ENCODE peak calls at places on chromosomes 6 and 20, in four cellular contexts. S is HepG2, L is K562, I is WTC11. V is an unnamed sample.

GRCh38 chr6:2179950-2180349 is 65.5 kb downstream of the GMDS start:
- DNase-seq in S (no peak), L (no peak), I (no peak), V (no peak)

GRCh38 chr20:13231031-13231752 is 10.1 kb downstream of the ISM1 start:
- DNase-seq in S (no peak), L (no peak), I (no peak), V (no peak)

GRCh38 chr20:7967199-7967844 is 27.1 kb upstream of the HAO1 start:
- DNase-seq in S (no peak), L (no peak), I (no peak), V (no peak)

GRCh38 chr6:94683409-94683808 is 893.9 kb upstream of the MANEA start:
- DNase-seq in S (no peak), L (no peak), I (no peak), V (no peak)

GRCh38 chr20:20360464-20360863 is 7.4 kb upstream of the INSM1 start:
- DNase-seq in S (peak), L (peak), I (peak), V (peak)

GRCh38 chr6:121847806-121848522 is 412.5 kb downstream of the GJA1 start:
- DNase-seq in S (no peak), L (no peak), I (no peak), V (no peak)

GRCh38 chr20:57047281-57048026 is 219.0 kb downstream of the BMP7 start:
- DNase-seq in S (peak), L (no peak), I (no peak), V (peak)

GRCh38 chr20:57620274-57620990 is at the start of gene ZBP1:
- DNase-seq in S (no peak), L (no peak), I (no peak), V (no peak)

GRCh38 chr6:78947962-78948361 is 80.6 kb downstream of the IRAK1BP1 start:
- DNase-seq in S (no peak), L (no peak), I (no peak), V (no peak)

GRCh38 chr6:140441256-140441655 is 1066.8 kb upstream of the CITED2 start:
- DNase-seq in S (peak), L (no peak), I (peak), V (peak)

DNA sequence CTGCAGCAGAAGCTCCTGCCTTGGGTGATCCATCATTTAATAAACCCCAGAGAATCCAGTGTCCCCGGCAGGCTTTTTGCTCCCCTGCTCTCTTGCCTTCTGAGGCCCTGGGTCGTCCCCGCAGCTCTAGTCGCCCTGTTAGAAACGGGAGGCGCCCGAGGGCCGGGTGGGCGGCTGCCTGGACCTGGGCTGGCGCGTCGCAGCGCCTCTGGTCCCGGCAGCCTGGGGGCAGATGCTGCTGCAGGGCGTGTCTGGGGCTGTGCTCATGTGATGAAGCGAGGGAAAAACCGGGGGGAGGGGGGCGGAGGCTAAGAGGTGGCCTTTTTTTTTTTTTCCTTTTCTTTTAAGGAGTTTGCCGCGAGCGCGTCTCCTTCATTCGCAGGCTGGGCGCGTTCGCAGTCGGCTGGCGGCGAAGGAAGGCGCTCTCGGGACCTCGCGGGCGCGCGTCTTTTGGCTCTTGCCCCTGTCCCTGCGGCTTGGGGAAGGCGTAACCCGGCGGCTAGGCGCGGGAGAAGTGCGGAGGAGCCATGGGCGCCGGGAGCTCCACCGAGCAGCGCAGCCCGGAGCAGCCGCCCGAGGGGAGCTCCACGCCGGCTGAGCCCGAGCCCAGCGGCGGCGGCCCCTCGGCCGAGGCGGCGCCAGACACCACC is 394 bp downstream of the AKAP12 start:
- DNase-seq in S (no peak), L (peak), I (peak), V (peak)
- TF ChIP-seq HMGXB4 in S (no peak), L (no peak), I (peak), V (no peak)

GRCh38 chr6:15961630-15962448 is 167.0 kb upstream of the MYLIP start:
- DNase-seq in S (no peak), L (no peak), I (no peak), V (no peak)
- TF ChIP-seq HMGXB4 in S (no peak), L (no peak), I (no peak), V (no peak)

GRCh38 chr6:112087136-112087908 is at the start of the genes FAM229B and TUBE1:
- DNase-seq in S (peak), L (peak), I (peak), V (peak)

GRCh38 chr6:112086744-112087135 is 542 bp downstream of the TUBE1 start:
- DNase-seq in S (peak), L (peak), I (no peak), V (peak)

GRCh38 chr6:112085666-112086065 is 1.6 kb downstream of the TUBE1 start:
- DNase-seq in S (no peak), L (no peak), I (no peak), V (no peak)

GRCh38 chr6:112087916-112088315 is 525 bp downstream of the FAM229B start:
- DNase-seq in S (no peak), L (no peak), I (no peak), V (no peak)
- TF ChIP-seq HMGXB4 in S (no peak), L (no peak), I (no peak), V (no peak)

GRCh38 chr6:89339565-89339964 is 13.0 kb downstream of the UBE2J1 start:
- DNase-seq in S (no peak), L (no peak), I (no peak), V (no peak)
- TF ChIP-seq HMGXB4 in S (no peak), L (no peak), I (no peak), V (no peak)

GRCh38 chr6:73131706-73132105 is 93.6 kb downstream of the KHDC1L start:
- DNase-seq in S (no peak), L (peak), I (no peak), V (no peak)
- TF ChIP-seq HMGXB4 in S (no peak), L (no peak), I (no peak), V (no peak)

DNA sequence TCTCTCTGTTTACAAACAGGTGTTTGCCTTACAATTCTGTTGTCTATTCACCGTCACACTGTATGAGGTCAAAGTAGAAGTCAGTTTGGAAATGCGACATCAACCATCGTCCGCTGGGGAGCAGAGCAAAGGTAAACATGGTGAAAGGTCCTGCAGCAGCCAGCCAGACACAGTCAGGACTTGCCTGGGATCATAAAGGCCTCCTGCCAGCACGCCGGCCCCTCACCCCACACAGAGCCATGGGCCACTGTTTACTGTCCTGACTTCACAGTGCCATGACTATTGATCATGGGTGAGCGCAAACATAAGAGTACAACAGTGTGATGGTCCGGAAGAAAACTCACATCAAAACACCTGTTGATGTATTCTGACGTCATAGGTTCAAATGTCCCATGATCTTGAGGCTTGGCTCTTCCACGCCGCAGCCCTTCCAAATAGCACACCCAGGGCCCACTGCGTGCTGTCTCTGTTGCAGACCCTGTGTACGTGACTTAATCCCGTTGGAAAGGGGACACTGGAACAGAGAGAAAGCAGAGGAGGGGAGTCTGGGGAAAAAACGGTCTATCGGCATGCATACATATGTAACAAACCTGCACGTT is 16.9 kb upstream of the PPP1R3G start:
- DNase-seq in S (peak), L (no peak), I (no peak), V (no peak)
- TF ChIP-seq HMGXB4 in S (peak), L (no peak), I (no peak), V (no peak)

GRCh38 chr6:85660181-85660611 is 17.5 kb upstream of the SYNCRIP start:
- DNase-seq in S (peak), L (no peak), I (no peak), V (peak)
- TF ChIP-seq HMGXB4 in S (peak), L (no peak), I (no peak), V (no peak)

GRCh38 chr6:110682460-110682853 is 132.8 kb downstream of the CDK19 start:
- DNase-seq in S (peak), L (peak), I (peak), V (peak)
- TF ChIP-seq HMGXB4 in S (no peak), L (no peak), I (no peak), V (no peak)

V was measured in A549.